ENCODE peak calls at places on chromosomes 1 and 21, in five cellular contexts. N is stomach, G is tibial nerve, T is IMR-90, F is heart left ventricle. L is an unnamed sample.

GRCh38 chr1:181010789-181011188 is 11.9 kb downstream of the STX6 start:
- DNase-seq in T (peak; percentile 68), N (no peak), F (no peak), G (no peak), L (no peak)

GRCh38 chr1:83508485-83509151 is 490.3 kb downstream of the TTLL7 start:
- DNase-seq in G (no peak), F (peak; percentile 28), N (no peak), T (peak; percentile 41), L (no peak)

GRCh38 chr1:241888232-241888631 is 40.2 kb downstream of the EXO1 start:
- DNase-seq in N (no peak), F (no peak), T (peak; percentile 88), G (no peak), L (no peak)

GRCh38 chr21:40964691-40965090 is 117.7 kb upstream of the DSCAM start:
- DNase-seq in T (no peak), N (no peak), F (no peak), G (no peak), L (no peak)

GRCh38 chr1:44328767-44329416 is 26.2 kb downstream of the ERI3 start:
- DNase-seq in F (no peak), N (no peak), G (no peak), T (no peak), L (no peak)

GRCh38 chr1:52365091-52365745 is 787 bp downstream of the CC2D1B start:
- DNase-seq in G (no peak), T (peak; percentile 69), N (peak; percentile 47), F (peak; percentile 60), L (peak; percentile 61)

GRCh38 chr1:89536555-89537393 is 12.1 kb downstream of the LRRC8B start:
- DNase-seq in T (no peak), N (no peak), G (no peak), F (no peak), L (no peak)

GRCh38 chr1:189616893-189617292 is 860.8 kb downstream of the BRINP3 start:
- DNase-seq in G (no peak), T (peak; percentile 37), F (no peak), N (no peak), L (no peak)

GRCh38 chr1:4957027-4957426 is 302.6 kb downstream of the AJAP1 start:
- DNase-seq in F (no peak), G (no peak), T (no peak), N (no peak), L (no peak)

GRCh38 chr1:235648954-235649721 is 446 bp downstream of the GNG4 start:
- DNase-seq in G (no peak), F (peak; percentile 52), N (peak; percentile 56), T (peak; percentile 67), L (peak; percentile 79)

GRCh38 chr1:9384751-9385245 is 92.1 kb downstream of the SPSB1 start:
- DNase-seq in N (no peak), G (no peak), F (peak; percentile 88), T (no peak), L (peak; percentile 70)

GRCh38 chr1:244064621-244065020 is 13.5 kb downstream of the ZBTB18 start:
- DNase-seq in N (no peak), T (no peak), F (no peak), G (no peak), L (no peak)

GRCh38 chr1:158176399-158176798 is 4.3 kb upstream of the CD1D start:
- DNase-seq in T (no peak), N (no peak), G (no peak), F (no peak), L (peak; percentile 63)

GRCh38 chr1:109441105-109441504 is 14.9 kb upstream of the PSMA5 start:
- DNase-seq in T (peak; percentile 43), F (no peak), N (no peak), G (no peak), L (no peak)

GRCh38 chr1:147171399-147172167 is 687 bp downstream of the PRKAB2 start:
- DNase-seq in F (no peak), G (no peak), N (no peak), T (no peak), L (no peak)

GRCh38 chr21:37808261-37808660 is 108.0 kb downstream of the KCNJ6 start:
- DNase-seq in G (no peak), T (no peak), N (no peak), F (no peak), L (no peak)

GRCh38 chr1:19329188-19329587 is 17.1 kb downstream of the SLC66A1 start:
- DNase-seq in F (no peak), T (no peak), N (no peak), G (no peak), L (no peak)

GRCh38 chr1:62573675-62574074 is 23.6 kb upstream of the ANGPTL3 start:
- DNase-seq in F (no peak), G (no peak), N (no peak), T (peak; percentile 7), L (no peak)

GRCh38 chr21:29194342-29194741 is 63.9 kb downstream of the MAP3K7CL start:
- DNase-seq in N (no peak), F (no peak), T (no peak), G (no peak), L (no peak)
- H3K4me3 ChIP-seq in N (no peak overlapping the region), F (peak overlapping the region; percentile 42), T (no peak overlapping the region), G (no peak overlapping the region), L (no peak overlapping the region)

DNA sequence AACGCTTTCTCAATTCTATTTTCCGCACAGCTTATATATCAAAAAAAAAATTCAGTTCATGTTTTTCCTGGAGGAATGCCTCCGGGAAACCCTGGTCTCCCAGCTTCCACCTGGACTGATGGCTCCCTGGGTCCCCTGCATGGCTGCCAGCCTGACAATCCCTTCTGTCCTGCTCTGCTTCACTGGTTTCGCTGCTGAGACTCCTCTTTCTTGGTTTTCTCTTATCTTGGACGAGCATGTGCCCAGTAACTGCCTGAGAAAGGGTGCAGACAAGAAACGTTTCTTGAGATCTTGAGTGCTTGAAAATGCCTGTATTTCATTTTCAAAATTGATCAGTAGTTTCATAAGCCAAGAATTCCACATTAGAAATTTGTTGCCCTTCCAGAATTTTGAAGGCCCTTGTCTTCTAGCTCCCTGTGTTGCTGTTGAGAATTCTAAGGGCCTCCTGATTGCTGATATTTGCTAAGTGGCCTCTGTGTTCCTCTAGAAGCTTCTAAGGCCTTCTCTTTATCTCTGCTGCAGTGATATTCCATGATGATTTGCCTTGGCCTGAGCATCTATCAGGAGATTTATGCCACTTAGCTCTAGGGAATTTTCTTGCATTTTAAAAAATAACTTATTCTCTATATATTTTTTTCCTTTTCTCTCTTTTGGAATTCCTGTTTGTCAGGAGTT is 44.7 kb downstream of the ETS2 start:
- DNase-seq in T (no peak), N (no peak), F (no peak), G (no peak), L (no peak)
- H3K4me1 ChIP-seq in T (peaks cover 2% of the 10 kb centered on the region), N (no peaks in the 10 kb centered on the region), F (peaks cover 8% of the 10 kb centered on the region), G (no peaks in the 10 kb centered on the region), L (no peaks in the 10 kb centered on the region)

GRCh38 chr1:47334765-47335435 is 1.3 kb downstream of the CMPK1 start:
- DNase-seq in F (no peak), G (no peak), T (peak; percentile 69), N (no peak), L (no peak)

GRCh38 chr1:47332779-47333577 is 612 bp upstream of the CMPK1 start:
- DNase-seq in N (no peak), T (no peak), F (no peak), G (no peak), L (no peak)

GRCh38 chr1:47331875-47332274 is 1.7 kb upstream of the CMPK1 start:
- DNase-seq in G (no peak), F (no peak), N (no peak), T (no peak), L (no peak)

GRCh38 chr1:47333922-47334764 is 553 bp downstream of the CMPK1 start:
- DNase-seq in F (peak; percentile 89), G (peak; percentile 59), N (peak; percentile 80), T (peak; percentile 74), L (peak; percentile 83)

DNA sequence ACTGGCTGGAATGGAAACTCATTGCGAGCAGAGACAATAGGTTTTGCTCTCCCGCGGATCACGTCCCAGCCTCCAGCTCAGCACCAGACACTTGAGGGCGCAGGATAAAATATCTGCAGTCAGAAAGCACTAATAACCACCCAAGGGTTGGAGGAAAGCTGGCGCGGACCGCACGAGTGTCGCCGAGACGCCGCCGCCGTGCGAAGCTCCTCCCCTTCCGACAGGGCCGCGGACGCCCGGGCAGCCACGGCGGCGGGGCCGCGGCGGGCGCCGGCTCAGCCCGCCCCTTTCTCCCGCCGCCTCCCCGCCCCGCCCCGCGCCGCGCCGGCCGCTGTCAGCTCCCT is at the start of gene CMPK1:
- DNase-seq in G (peak; percentile 73), T (peak; percentile 77), F (peak; percentile 87), N (peak; percentile 84), L (peak; percentile 91)
- TF ChIP-seq POLR2A in G (no peak), T (peak; percentile 4), F (no peak), N (no peak), L (no peak)

GRCh38 chr1:200867018-200867811 is 5.6 kb upstream of the GPR25 start:
- DNase-seq in G (no peak), F (no peak), T (peak; percentile 61), N (no peak), L (no peak)
- H3K4me3 ChIP-seq in G (no peak overlapping the region), F (no peak overlapping the region), T (no peak overlapping the region), N (no peak overlapping the region), L (no peak overlapping the region)

GRCh38 chr1:198908995-198909394 is 270.2 kb downstream of the PTPRC start:
- DNase-seq in T (no peak), F (no peak), G (no peak), N (no peak), L (no peak)

GRCh38 chr1:198913667-198914066 is 274.8 kb downstream of the PTPRC start:
- DNase-seq in N (no peak), F (peak; percentile 34), G (no peak), T (peak; percentile 78), L (no peak)

GRCh38 chr1:198909973-198910372 is 271.1 kb downstream of the PTPRC start:
- DNase-seq in G (no peak), T (peak; percentile 77), N (no peak), F (no peak), L (no peak)

GRCh38 chr1:198912046-198912445 is 273.2 kb downstream of the PTPRC start:
- DNase-seq in G (no peak), N (no peak), F (no peak), T (no peak), L (no peak)

GRCh38 chr1:198910816-198911215 is 272.0 kb downstream of the PTPRC start:
- DNase-seq in G (no peak), T (no peak), N (no peak), F (no peak), L (no peak)
- H3K4me1 ChIP-seq in G (no peaks in the 10 kb centered on the region), T (peaks cover 11% of the 10 kb centered on the region), N (no peaks in the 10 kb centered on the region), F (no peaks in the 10 kb centered on the region), L (no peaks in the 10 kb centered on the region)

GRCh38 chr1:186513526-186513925 is 52.6 kb upstream of the PDC start:
- DNase-seq in F (no peak), T (no peak), N (no peak), G (no peak), L (no peak)
- TF ChIP-seq POLR2A in F (no peak), T (no peak), N (no peak), G (no peak), L (no peak)

GRCh38 chr1:77739235-77739634 is 20.4 kb downstream of the USP33 start:
- DNase-seq in G (no peak), N (no peak), F (no peak), T (no peak), L (no peak)
- H3K4me3 ChIP-seq in G (no peak overlapping the region), N (no peak overlapping the region), F (no peak overlapping the region), T (no peak overlapping the region), L (no peak overlapping the region)

GRCh38 chr1:209655412-209655811 is 3.2 kb upstream of the LAMB3 start:
- DNase-seq in G (no peak), F (no peak), N (no peak), T (no peak), L (no peak)
- H3K4me1 ChIP-seq in G (no peaks in the 10 kb centered on the region), F (peaks cover 12% of the 10 kb centered on the region), N (peaks cover 41% of the 10 kb centered on the region), T (peaks cover 5% of the 10 kb centered on the region), L (no peaks in the 10 kb centered on the region)

L was measured in Peyer's patch.